ENCODE peak calls at places on chromosomes 11 and 22, in six cellular contexts. Z is GM23248; A is NCI-H748 treated with DMSO at 0.1 percent for 48 hours; Y is psoas muscle; T is G401; X is stimulated activated CD8-positive, alpha-beta memory T cell treated with anti-CD3 and anti-CD28 coated beads, Interleukin-4, amount 100 ng/mL, for 4 hours. F is an unnamed sample.

GRCh38 chr11:85182437-85183109 is 444.6 kb downstream of the DLG2 start:
- DNase-seq in T (peak), Y (no peak), A (peak), X (no peak), Z (peak), F (no peak)

GRCh38 chr22:42937164-42937854 is 77.6 kb downstream of the PACSIN2 start:
- DNase-seq in A (no peak), X (no peak), T (no peak), Y (peak), Z (peak), F (no peak)

GRCh38 chr11:100562102-100562501 is 125.0 kb upstream of the ARHGAP42 start:
- DNase-seq in Y (no peak), A (no peak), T (no peak), Z (peak), X (no peak), F (no peak)

GRCh38 chr22:44047891-44048301 is 23.8 kb downstream of the PARVB start:
- DNase-seq in Z (peak), X (no peak), Y (no peak), A (no peak), T (no peak), F (no peak)

GRCh38 chr22:35883028-35883620 is 145.5 kb downstream of the RBFOX2 start:
- DNase-seq in X (no peak), A (no peak), T (peak), Y (no peak), Z (peak), F (no peak)

GRCh38 chr11:120532082-120532481 is 20.5 kb downstream of the GRIK4 start:
- DNase-seq in X (no peak), A (no peak), T (no peak), Y (no peak), Z (no peak), F (no peak)

GRCh38 chr11:43988040-43988793 is 45.8 kb downstream of the C11orf96 start:
- DNase-seq in T (peak), A (no peak), X (no peak), Z (no peak), Y (no peak), F (no peak)

GRCh38 chr11:8082391-8083087 is 1.5 kb downstream of the TUB start:
- DNase-seq in Z (peak), A (no peak), Y (no peak), X (no peak), T (peak), F (no peak)

GRCh38 chr11:108239076-108239475 is 16.2 kb downstream of the ATM start:
- DNase-seq in A (no peak), T (no peak), Y (no peak), Z (no peak), X (no peak), F (no peak)

GRCh38 chr11:125902927-125903752 is at the start of gene PUS3:
- DNase-seq in X (peak), A (peak), T (peak), Z (peak), Y (peak), F (peak)

GRCh38 chr11:119567667-119568582 is 145.0 kb upstream of the THY1 start:
- DNase-seq in A (peak), X (no peak), Z (peak), Y (no peak), T (no peak), F (no peak)

GRCh38 chr11:26703792-26704191 is 18.1 kb downstream of the SLC5A12 start:
- DNase-seq in Y (no peak), T (no peak), X (no peak), Z (no peak), A (no peak), F (no peak)

GRCh38 chr11:130102457-130103249 is 33.0 kb downstream of the APLP2 start:
- DNase-seq in T (peak), X (no peak), Z (peak), Y (no peak), A (no peak), F (no peak)

GRCh38 chr11:123211981-123212380 is 16.9 kb upstream of the CLMP start:
- DNase-seq in Z (peak), X (no peak), Y (no peak), T (no peak), A (no peak), F (no peak)

GRCh38 chr11:40597546-40598113 is 861.8 kb downstream of the LRRC4C start:
- DNase-seq in X (no peak), A (no peak), T (no peak), Z (no peak), Y (no peak), F (no peak)

GRCh38 chr22:44571566-44572413 is 73.8 kb upstream of the RTL6 start:
- DNase-seq in A (no peak), T (no peak), Y (no peak), X (no peak), Z (no peak), F (no peak)

GRCh38 chr11:2582436-2582931 is 117.3 kb downstream of the KCNQ1OT1 start:
- DNase-seq in Z (no peak), X (no peak), Y (peak), A (no peak), T (no peak), F (no peak)

GRCh38 chr22:37822079-37822833 is 926 bp upstream of the GALR3 start:
- DNase-seq in X (no peak), T (no peak), Z (peak), A (no peak), Y (no peak), F (no peak)

GRCh38 chr11:116831790-116832349 is 2.2 kb downstream of the APOC3 start:
- DNase-seq in A (no peak), Y (no peak), X (no peak), Z (no peak), T (no peak), F (no peak)

GRCh38 chr11:62267576-62267975 is 2.4 kb upstream of the SCGB2A2 start:
- DNase-seq in Y (no peak), X (no peak), Z (no peak), A (no peak), T (no peak), F (no peak)

GRCh38 chr11:45272701-45273100 is 13.4 kb downstream of the SYT13 start:
- DNase-seq in A (peak), Z (no peak), Y (no peak), T (no peak), X (no peak), F (no peak)

GRCh38 chr22:39482768-39483167 is 19.3 kb upstream of the MIEF1 start:
- DNase-seq in X (no peak), Z (peak), Y (no peak), A (no peak), T (no peak), F (no peak)

GRCh38 chr11:15006139-15006759 is 34.1 kb upstream of the CALCA start:
- DNase-seq in T (peak), Z (peak), Y (no peak), X (no peak), A (peak), F (no peak)

GRCh38 chr11:106988151-106988806 is 30.0 kb downstream of the GUCY1A2 start:
- DNase-seq in A (no peak), Y (no peak), X (no peak), T (no peak), Z (peak), F (no peak)

GRCh38 chr11:68002943-68003845 is 703 bp downstream of the UNC93B1 start:
- DNase-seq in Z (peak), A (peak), T (no peak), X (no peak), Y (no peak), F (no peak)

GRCh38 chr11:103808246-103808645 is 228.2 kb upstream of the DDI1 start:
- DNase-seq in Y (no peak), T (no peak), Z (peak), A (no peak), X (no peak), F (no peak)

GRCh38 chr11:62141111-62142042 is 17.6 kb downstream of the INCENP start:
- DNase-seq in Z (no peak), X (no peak), Y (no peak), T (no peak), A (no peak), F (no peak)

GRCh38 chr11:116720895-116721294 is 51.9 kb downstream of the BUD13 start:
- DNase-seq in A (no peak), T (no peak), Y (no peak), X (no peak), Z (no peak), F (no peak)

GRCh38 chr11:35142481-35143207 is 3.7 kb downstream of the CD44 start:
- DNase-seq in Z (peak), Y (no peak), A (no peak), T (no peak), X (no peak), F (no peak)

GRCh38 chr11:65574147-65574962 is 1.5 kb upstream of the EHBP1L1 start:
- DNase-seq in T (peak), X (peak), Z (peak), Y (peak), A (peak), F (no peak)

GRCh38 chr11:69335461-69336386 is 41.8 kb downstream of the MYEOV start:
- DNase-seq in Y (no peak), T (no peak), X (no peak), A (no peak), Z (no peak), F (no peak)

GRCh38 chr11:20088368-20089260 is 71.7 kb downstream of the DBX1 start:
- DNase-seq in T (no peak), A (no peak), Z (no peak), Y (no peak), X (no peak), F (no peak)

GRCh38 chr11:46414466-46414796 is 22.9 kb upstream of the CHRM4 start:
- DNase-seq in Y (no peak), X (no peak), Z (no peak), T (no peak), A (peak), F (no peak)

GRCh38 chr11:79117488-79117887 is 323.3 kb downstream of the TENM4 start:
- DNase-seq in Y (no peak), X (no peak), A (no peak), T (no peak), Z (no peak), F (no peak)

GRCh38 chr11:942853-943252 is 17.2 kb downstream of the AP2A2 start:
- DNase-seq in T (no peak), Y (no peak), Z (peak), A (no peak), X (no peak), F (no peak)

GRCh38 chr22:44089717-44090570 is 65.8 kb downstream of the PARVB start:
- DNase-seq in A (no peak), X (no peak), Z (no peak), T (no peak), Y (no peak), F (no peak)